ENCODE peak calls at places on chromosomes 11 and 22, in five cellular contexts. S is left ventricle myocardium inferior; N is activated T-cell treated with anti-CD3 and anti-CD28 coated beads for 1 hour; R is dermis blood vessel endothelial cell; V is CD4-positive, alpha-beta T cell. I is an unnamed sample.

GRCh38 chr11:114621950-114622809 is 26.6 kb upstream of the NXPE4 start:
- DNase-seq in V (no peak), R (no peak), N (no peak), S (no peak), I (no peak)

GRCh38 chr11:8286886-8287285 is 23.2 kb upstream of the LMO1 start:
- DNase-seq in S (no peak), R (no peak), V (no peak), N (no peak), I (no peak)

GRCh38 chr22:46111645-46112306 is 38.5 kb upstream of the PPARA start:
- DNase-seq in S (no peak), V (no peak), N (no peak), R (no peak), I (no peak)

GRCh38 chr22:36510966-36511881 is 4.4 kb upstream of the FOXRED2 start:
- DNase-seq in R (peak), S (no peak), N (peak), V (peak), I (no peak)

GRCh38 chr22:35656284-35656752 is 8.1 kb downstream of the APOL6 start:
- DNase-seq in V (no peak), S (no peak), R (no peak), N (no peak), I (no peak)

GRCh38 chr11:115924744-115925567 is 420.7 kb upstream of the CADM1 start:
- DNase-seq in S (no peak), R (no peak), N (no peak), V (no peak), I (no peak)

GRCh38 chr22:37202001-37202555 is 10.2 kb downstream of the SSTR3 start:
- DNase-seq in S (no peak), R (no peak), V (no peak), N (no peak), I (no peak)

GRCh38 chr22:23289851-23290724 is 109.8 kb downstream of the BCR start:
- DNase-seq in N (peak), R (peak), V (peak), S (no peak), I (peak)